ENCODE peak calls at places on chromosomes 5 and 9, in nine cellular contexts. F, Z, J, I, M, L, V, O and H are unnamed samples.
A peak's percentile ranks its signal among the peaks of the same experiment; 100 is the strongest.

GRCh38 chr5:1316588-1316902 is 21.7 kb upstream of the TERT start:
- DNase-seq in M (no peak), Z (no peak), L (no peak), F (no peak), O (no peak), I (peak; percentile 46), V (no peak), J (no peak), H (no peak)

GRCh38 chr9:32783168-32783891 is at the start of gene TMEM215:
- DNase-seq in I (no peak), J (no peak), F (peak; percentile 49), V (no peak), L (no peak), Z (no peak), O (no peak), M (no peak), H (no peak)

GRCh38 chr5:157750320-157750719 is 6.8 kb downstream of the LSM11 start:
- DNase-seq in J (peak; percentile 32), M (peak; percentile 84), I (no peak), Z (no peak), O (no peak), L (no peak), V (no peak), F (no peak), H (no peak)

GRCh38 chr9:18060304-18060934 is 413.5 kb upstream of the ADAMTSL1 start:
- DNase-seq in V (no peak), M (peak; percentile 31), L (peak; percentile 3), Z (no peak), I (no peak), F (no peak), O (no peak), J (no peak), H (no peak)

GRCh38 chr5:95730730-95731570 is at the start of gene RHOBTB3:
- DNase-seq in M (peak; percentile 76), J (peak; percentile 94), O (peak; percentile 93), L (peak; percentile 95), V (peak; percentile 94), F (peak; percentile 94), Z (peak; percentile 98), I (peak; percentile 96), H (peak; percentile 55)

GRCh38 chr9:75265525-75265972 is 177.2 kb downstream of the OSTF1 start:
- DNase-seq in F (peak; percentile 71), M (peak; percentile 56), V (no peak), O (peak; percentile 71), Z (peak; percentile 57), L (peak; percentile 57), I (no peak), J (peak; percentile 61), H (peak; percentile 4)

GRCh38 chr9:120909904-120910303 is 16.7 kb downstream of the TRAF1 start:
- DNase-seq in Z (no peak), V (no peak), M (peak; percentile 57), L (no peak), O (no peak), F (no peak), I (no peak), J (no peak), H (no peak)

GRCh38 chr5:59358497-59358896 is 535.0 kb downstream of the PDE4D start:
- DNase-seq in V (no peak), J (peak; percentile 34), M (no peak), I (peak; percentile 69), O (peak; percentile 29), F (peak; percentile 58), Z (peak; percentile 85), L (peak; percentile 78), H (no peak)

GRCh38 chr9:121785673-121786542 is 134.5 kb downstream of the DAB2IP start:
- DNase-seq in V (peak; percentile 26), I (no peak), M (no peak), Z (no peak), F (no peak), J (no peak), O (no peak), L (no peak), H (no peak)

DNA sequence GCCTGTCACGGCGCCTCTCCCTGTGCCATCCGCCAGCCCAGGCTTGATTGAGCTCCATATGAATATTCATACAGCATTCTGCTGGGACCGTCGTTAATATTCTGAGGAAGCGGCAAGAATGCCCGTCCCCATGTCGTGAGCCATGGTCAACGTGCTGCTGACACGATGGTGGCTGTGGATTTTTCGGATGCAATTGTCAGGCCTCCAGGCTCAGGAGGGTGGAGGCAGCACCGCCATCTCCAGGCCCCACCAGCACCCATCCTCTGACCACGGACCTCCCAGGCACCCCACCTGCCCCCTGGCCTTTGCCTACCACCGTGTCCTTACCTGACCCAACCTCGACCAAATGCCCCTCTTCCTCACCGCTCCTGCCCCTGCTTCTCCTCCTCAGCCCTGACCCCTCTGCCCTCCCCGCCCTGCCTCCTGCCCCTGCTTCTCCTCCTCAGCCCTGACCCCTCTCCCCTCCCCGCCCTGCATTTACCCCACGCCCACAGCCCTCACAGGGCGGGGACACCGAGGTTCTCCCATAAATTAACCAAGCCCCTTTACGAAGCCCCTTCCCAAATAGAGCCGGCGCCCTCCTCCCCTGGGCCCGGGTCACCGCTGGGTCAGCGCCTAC is 9.9 kb downstream of the TMEM250 start:
- DNase-seq in I (no peak), F (no peak), Z (no peak), V (no peak), O (no peak), J (no peak), M (no peak), L (no peak), H (no peak)
- H3K4me3 ChIP-seq in I (peak overlapping the region; percentile 47), F (no peak overlapping the region), Z (peak overlapping the region; percentile 3), V (peak overlapping the region; percentile 40), O (peak overlapping the region; percentile 31), J (no peak overlapping the region), M (peak overlapping the region; percentile 55), L (no peak overlapping the region), H (no peak overlapping the region)

GRCh38 chr9:81849631-81850259 is 78.5 kb upstream of the SPATA31D4 start:
- DNase-seq in O (peak; percentile 60), M (peak; percentile 71), F (peak; percentile 36), I (no peak), V (no peak), Z (no peak), L (no peak), J (no peak), H (no peak)

GRCh38 chr9:81860581-81860980 is 67.6 kb upstream of the SPATA31D4 start:
- DNase-seq in F (no peak), L (no peak), O (no peak), Z (no peak), J (no peak), I (no peak), M (no peak), V (no peak), H (no peak)

GRCh38 chr9:81851340-81851739 is 76.9 kb upstream of the SPATA31D4 start:
- DNase-seq in Z (no peak), I (no peak), L (no peak), M (no peak), O (no peak), V (no peak), F (no peak), J (no peak), H (no peak)

GRCh38 chr9:81852820-81853219 is 75.4 kb upstream of the SPATA31D4 start:
- DNase-seq in V (no peak), L (no peak), M (no peak), J (no peak), F (no peak), I (no peak), Z (no peak), O (no peak), H (no peak)

DNA sequence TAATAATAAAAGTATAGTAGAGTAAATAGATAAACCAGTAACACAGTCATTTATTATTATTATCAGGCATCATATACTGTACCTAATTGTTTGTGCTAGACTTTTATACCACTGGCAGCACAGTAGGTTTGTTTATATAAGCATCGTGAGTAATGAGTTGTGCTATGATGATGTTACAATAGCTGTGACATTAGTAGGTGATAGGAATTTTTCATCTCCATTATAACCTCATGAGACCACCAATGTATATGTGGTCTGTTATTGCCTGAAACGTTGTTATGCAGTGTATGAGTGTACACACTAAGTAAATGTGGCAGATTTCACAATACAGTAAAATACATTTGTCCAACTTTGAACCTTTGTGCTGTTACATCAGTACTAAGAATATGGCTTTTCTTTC is 72.7 kb upstream of the SPATA31D4 start:
- DNase-seq in I (no peak), F (no peak), J (peak; percentile 30), Z (no peak), V (no peak), O (no peak), L (peak; percentile 75), M (peak; percentile 62), H (no peak)
- TF ChIP-seq CTCF in I (no peak), F (no peak), J (no peak), Z (no peak), V (no peak), O (no peak), L (no peak), M (no peak), H (no peak)

GRCh38 chr5:54764102-54764501 is 221.3 kb downstream of the ESM1 start:
- DNase-seq in Z (no peak), M (no peak), O (no peak), L (no peak), I (no peak), F (no peak), V (no peak), J (no peak), H (no peak)
- H3K4me3 ChIP-seq in Z (no peak overlapping the region), M (no peak overlapping the region), O (no peak overlapping the region), L (no peak overlapping the region), I (no peak overlapping the region), F (no peak overlapping the region), V (no peak overlapping the region), J (no peak overlapping the region), H (no peak overlapping the region)

GRCh38 chr5:32008746-32009145 is 165.4 kb downstream of the GOLPH3 start:
- DNase-seq in O (no peak), M (no peak), V (no peak), F (no peak), I (peak; percentile 22), J (no peak), Z (no peak), L (no peak), H (no peak)

GRCh38 chr5:32018476-32019436 is 155.4 kb downstream of the GOLPH3 start:
- DNase-seq in V (no peak), M (no peak), F (no peak), L (peak; percentile 65), O (no peak), J (no peak), I (peak; percentile 42), Z (peak; percentile 57), H (no peak)

GRCh38 chr5:32014345-32014744 is 159.8 kb downstream of the GOLPH3 start:
- DNase-seq in I (peak; percentile 5), M (no peak), J (no peak), Z (no peak), F (no peak), O (no peak), L (no peak), V (no peak), H (no peak)

GRCh38 chr5:32017638-32018429 is 156.3 kb downstream of the GOLPH3 start:
- DNase-seq in Z (peak; percentile 83), J (peak; percentile 32), M (no peak), L (peak; percentile 90), I (peak; percentile 69), F (no peak), O (no peak), V (no peak), H (no peak)

DNA sequence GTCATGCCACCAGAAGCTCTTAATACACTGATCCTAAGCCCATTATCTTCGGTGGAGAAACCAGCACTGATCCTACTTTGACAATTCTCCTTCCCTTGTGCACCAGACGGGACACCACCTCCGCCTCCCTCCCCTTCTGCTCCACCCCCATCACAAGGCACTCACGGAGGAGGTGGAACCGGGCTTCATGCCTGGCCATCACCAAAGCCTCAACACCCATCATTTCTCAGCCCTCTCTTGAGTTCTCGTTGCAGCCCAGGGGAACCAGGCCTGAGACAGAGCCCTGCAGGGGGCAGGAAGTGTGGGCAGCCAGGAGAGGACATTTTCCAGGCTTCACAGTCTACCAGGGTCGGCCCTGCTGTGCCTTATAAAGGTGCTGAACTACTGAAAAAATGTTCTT is 160.5 kb downstream of the GOLPH3 start:
- DNase-seq in F (no peak), V (no peak), O (no peak), I (peak; percentile 56), Z (no peak), L (no peak), M (no peak), J (no peak), H (no peak)
- TF ChIP-seq CTCF in F (no peak), V (no peak), O (no peak), I (no peak), Z (no peak), L (no peak), M (no peak), J (no peak), H (no peak)